ENCODE peak calls at places on chromosome 2, in ten cellular contexts. E, W, M, I, Q, G, J, S, Z and R are unnamed samples.
A peak's percentile ranks its signal among the peaks of the same experiment; 100 is the strongest.

GRCh38 chr2:193989645-193990044 is 1667.4 kb upstream of the SLC39A10 start:
- DNase-seq in E (no peak), W (no peak), M (no peak), I (no peak), Q (no peak), G (no peak), J (no peak), S (no peak), Z (no peak), R (no peak)

GRCh38 chr2:210611466-210611865 is 55.1 kb downstream of the CPS1 start:
- DNase-seq in E (no peak), W (no peak), M (no peak), I (no peak), Q (no peak), G (no peak), J (no peak), S (no peak), Z (no peak), R (no peak)

GRCh38 chr2:38731090-38731489 is 20.1 kb downstream of the SRSF7 start:
- DNase-seq in E (no peak), W (no peak), M (no peak), I (no peak), Q (no peak), G (no peak), J (no peak), S (no peak), Z (no peak), R (no peak)

GRCh38 chr2:27312152-27312551 is 3.9 kb upstream of the UCN start:
- DNase-seq in E (no peak), W (no peak), M (no peak), I (no peak), Q (no peak), G (no peak), J (no peak), S (no peak), Z (no peak), R (no peak)

GRCh38 chr2:44912660-44913059 is 28.8 kb upstream of the SIX3 start:
- DNase-seq in E (no peak), W (no peak), M (no peak), I (no peak), Q (no peak), G (peak; percentile 71), J (no peak), S (no peak), Z (no peak), R (peak; percentile 52)

GRCh38 chr2:149388120-149388816 is 57.9 kb downstream of the LYPD6 start:
- DNase-seq in E (no peak), W (no peak), M (no peak), I (no peak), Q (no peak), G (no peak), J (peak; percentile 40), S (no peak), Z (no peak), R (no peak)

GRCh38 chr2:169324581-169325260 is 37.6 kb downstream of the LRP2 start:
- DNase-seq in E (no peak), W (no peak), M (no peak), I (no peak), Q (no peak), G (peak; percentile 1), J (peak; percentile 81), S (no peak), Z (no peak), R (no peak)

GRCh38 chr2:146874260-146874658 is 970.6 kb upstream of the ACVR2A start:
- DNase-seq in E (no peak), W (no peak), M (no peak), I (no peak), Q (no peak), G (peak; percentile 77), J (no peak), S (no peak), Z (no peak), R (peak; percentile 15)

GRCh38 chr2:111897630-111897923 is 830 bp upstream of the MERTK start:
- DNase-seq in E (no peak), W (no peak), M (no peak), I (no peak), Q (no peak), G (no peak), J (no peak), S (no peak), Z (no peak), R (no peak)
- H3K4me3 ChIP-seq in E (peak overlapping the region; percentile 61), W (no peak overlapping the region), M (peak overlapping the region; percentile 67), I (peak overlapping the region; percentile 94), Q (peak overlapping the region; percentile 60), G (peak overlapping the region; percentile 60), J (peak overlapping the region; percentile 67), S (peak overlapping the region; percentile 66), Z (peak overlapping the region; percentile 96), R (peak overlapping the region; percentile 65)

GRCh38 chr2:138780908-138781307 is 718 bp upstream of the NXPH2 start:
- DNase-seq in E (no peak), W (no peak), M (no peak), I (no peak), Q (no peak), G (no peak), J (no peak), S (no peak), Z (no peak), R (no peak)
- H3K4me3 ChIP-seq in E (no peak overlapping the region), W (no peak overlapping the region), M (no peak overlapping the region), I (no peak overlapping the region), Q (no peak overlapping the region), G (no peak overlapping the region), J (no peak overlapping the region), S (no peak overlapping the region), Z (no peak overlapping the region), R (no peak overlapping the region)

GRCh38 chr2:178417916-178418315 is 33.1 kb downstream of the PRKRA start:
- DNase-seq in E (no peak), W (no peak), M (no peak), I (no peak), Q (no peak), G (no peak), J (no peak), S (no peak), Z (no peak), R (no peak)

GRCh38 chr2:178415979-178416378 is 35.0 kb downstream of the PRKRA start:
- DNase-seq in E (no peak), W (no peak), M (no peak), I (no peak), Q (no peak), G (no peak), J (no peak), S (no peak), Z (no peak), R (no peak)

GRCh38 chr2:178412047-178412446 is 38.9 kb downstream of the PRKRA start:
- DNase-seq in E (no peak), W (no peak), M (no peak), I (no peak), Q (peak; percentile 30), G (no peak), J (no peak), S (no peak), Z (no peak), R (no peak)

GRCh38 chr2:178413472-178414265 is 37.3 kb downstream of the PRKRA start:
- DNase-seq in E (peak; percentile 89), W (peak; percentile 77), M (peak; percentile 65), I (peak; percentile 80), Q (peak; percentile 74), G (peak; percentile 82), J (no peak), S (peak; percentile 20), Z (peak; percentile 48), R (peak; percentile 45)

DNA sequence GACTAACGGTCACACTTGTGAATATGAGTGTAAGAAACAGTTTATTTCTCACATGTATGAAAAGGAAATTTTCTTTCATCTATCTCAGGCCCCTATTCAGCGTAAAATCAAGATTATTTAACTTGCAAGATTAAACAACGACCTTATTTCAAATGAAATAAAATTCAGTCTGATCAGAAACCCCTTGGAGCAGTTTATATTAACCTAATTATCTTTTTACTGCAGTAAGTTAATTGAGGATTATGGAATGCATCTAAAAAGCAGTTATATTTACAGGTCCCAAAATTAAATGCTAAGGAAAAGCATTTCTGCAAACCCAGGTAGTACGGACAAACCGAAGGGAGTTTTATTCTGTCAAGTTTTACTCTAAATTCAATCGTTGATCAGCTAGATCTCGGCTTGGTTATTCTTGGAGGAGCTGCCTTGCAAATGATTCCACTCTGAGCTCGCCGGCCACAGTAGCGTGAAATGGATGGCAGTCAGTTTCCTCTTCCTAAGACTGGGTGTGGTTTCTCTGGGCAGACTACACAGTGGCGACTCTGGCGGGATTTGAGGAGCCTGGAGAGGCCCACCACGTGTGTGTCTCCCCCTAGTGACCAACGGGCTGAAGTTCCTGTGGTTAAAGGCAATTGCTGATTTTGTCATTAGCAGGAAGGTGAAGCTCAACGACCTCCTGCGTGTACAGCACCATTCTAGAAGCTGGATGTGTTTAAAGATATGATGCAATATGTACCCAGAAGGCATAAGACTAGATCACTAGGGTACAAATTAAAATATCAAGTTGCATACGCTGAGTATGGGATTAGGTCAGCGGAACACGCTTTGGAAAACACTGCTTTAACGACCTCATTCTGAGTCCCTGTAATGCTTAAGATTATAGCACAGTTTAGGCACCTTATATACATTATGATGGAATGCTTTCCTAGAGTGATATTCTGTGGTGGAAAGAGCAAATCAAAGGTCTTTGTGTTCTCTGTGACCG is 36.4 kb downstream of the PRKRA start:
- DNase-seq in E (peak; percentile 93), W (peak; percentile 71), M (peak; percentile 83), I (peak; percentile 93), Q (peak; percentile 79), G (peak; percentile 96), J (peak; percentile 89), S (peak; percentile 88), Z (peak; percentile 85), R (peak; percentile 97)
- H3K4me3 ChIP-seq in E (peak overlapping the region; percentile 98), W (peak overlapping the region; percentile 80), M (peak overlapping the region; percentile 49), I (peak overlapping the region; percentile 79), Q (no peak overlapping the region), G (peak overlapping the region; percentile 63), J (peak overlapping the region; percentile 35), S (peak overlapping the region; percentile 55), Z (peak overlapping the region; percentile 66), R (peak overlapping the region; percentile 61)

GRCh38 chr2:67400560-67401464 is 3.7 kb downstream of the ETAA1 start:
- DNase-seq in E (no peak), W (no peak), M (no peak), I (no peak), Q (no peak), G (peak; percentile 24), J (no peak), S (no peak), Z (no peak), R (no peak)
- H3K4me3 ChIP-seq in E (no peak overlapping the region), W (no peak overlapping the region), M (no peak overlapping the region), I (no peak overlapping the region), Q (no peak overlapping the region), G (no peak overlapping the region), J (no peak overlapping the region), S (no peak overlapping the region), Z (no peak overlapping the region), R (no peak overlapping the region)